ENCODE peak calls at places on chromosome 1, in eight cellular contexts. G is stomach; E is left cardiac atrium; U is T-helper 2 cell; N is hippocampal formation; S is frontal cortex; Y is stimulated activated CD8-positive, alpha-beta memory T cell treated with anti-CD3 and anti-CD28 coated beads, Interleukin-4, amount 100 ng/mL, for 4 hours; B is CD8-positive, alpha-beta memory T cell. R is an unnamed sample.

GRCh38 chr1:231561663-231562383 is 33.4 kb downstream of the TSNAX start:
- DNase-seq in G (no peak), E (no peak), U (no peak), N (no peak), S (no peak), Y (no peak), B (no peak), R (no peak)

GRCh38 chr1:232697191-232697590 is 67.3 kb upstream of the SIPA1L2 start:
- DNase-seq in G (no peak), E (no peak), U (no peak), N (no peak), S (no peak), Y (no peak), B (no peak), R (no peak)

GRCh38 chr1:234781241-234782056 is 171.5 kb upstream of the IRF2BP2 start:
- DNase-seq in G (no peak), E (no peak), U (no peak), N (no peak), S (peak), Y (no peak), B (no peak), R (no peak)

GRCh38 chr1:165645654-165646366 is 14.8 kb downstream of the MGST3 start:
- DNase-seq in G (peak), E (peak), U (no peak), N (no peak), S (no peak), Y (no peak), B (no peak), R (peak)

GRCh38 chr1:21911205-21912001 is 25.7 kb downstream of the HSPG2 start:
- DNase-seq in G (no peak), E (peak), U (no peak), N (no peak), S (no peak), Y (no peak), B (no peak), R (no peak)

GRCh38 chr1:21663251-21663950 is 5.8 kb downstream of the RAP1GAP start:
- DNase-seq in G (peak), E (peak), U (no peak), N (no peak), S (no peak), Y (no peak), B (no peak), R (peak)

GRCh38 chr1:101520302-101520701 is 283.5 kb downstream of the S1PR1 start:
- DNase-seq in G (no peak), E (peak), U (no peak), N (no peak), S (peak), Y (no peak), B (no peak), R (peak)

GRCh38 chr1:158153179-158153578 is 27.5 kb upstream of the CD1D start:
- DNase-seq in G (no peak), E (no peak), U (no peak), N (no peak), S (no peak), Y (no peak), B (no peak), R (no peak)

GRCh38 chr1:201891451-201892045 is 2.9 kb downstream of the SHISA4 start:
- DNase-seq in G (no peak), E (no peak), U (no peak), N (no peak), S (no peak), Y (no peak), B (no peak), R (no peak)

GRCh38 chr1:94067196-94067595 is 53.8 kb downstream of the ABCA4 start:
- DNase-seq in G (no peak), E (no peak), U (no peak), N (no peak), S (no peak), Y (no peak), B (no peak), R (no peak)

GRCh38 chr1:1225238-1225845 is 6.5 kb downstream of the SDF4 start:
- DNase-seq in G (peak), E (no peak), U (no peak), N (no peak), S (no peak), Y (no peak), B (no peak), R (no peak)

GRCh38 chr1:91997607-91998195 is 32.1 kb upstream of the EPHX4 start:
- DNase-seq in G (no peak), E (no peak), U (peak), N (peak), S (peak), Y (no peak), B (peak), R (peak)

GRCh38 chr1:18970762-18971161 is 14.3 kb upstream of the IFFO2 start:
- DNase-seq in G (no peak), E (no peak), U (no peak), N (no peak), S (no peak), Y (no peak), B (no peak), R (no peak)

R was measured in body of pancreas.